ENCODE peak calls at places on chromosomes 6 and 20, in six cellular contexts. Z, B, P, V, O and C are unnamed samples.

GRCh38 chr20:41609476-41609875 is 8.7 kb downstream of the CHD6 start:
- DNase-seq in O (no peak), Z (no peak), V (no peak), P (no peak), B (no peak), C (no peak)

GRCh38 chr20:35311409-35311808 is 19.2 kb upstream of the FAM83C start:
- DNase-seq in B (no peak), Z (peak; percentile 74), O (peak; percentile 77), V (no peak), P (no peak), C (no peak)

GRCh38 chr6:82877213-82878195 is 188.1 kb downstream of the UBE3D start:
- DNase-seq in V (no peak), O (no peak), Z (peak; percentile 34), B (no peak), P (no peak), C (peak; percentile 80)

GRCh38 chr6:157513004-157513603 is 132.1 kb downstream of the ZDHHC14 start:
- DNase-seq in Z (no peak), P (peak; percentile 32), V (no peak), O (peak; percentile 43), B (no peak), C (no peak)

GRCh38 chr6:135002229-135002844 is 52.3 kb downstream of the HBS1L start:
- DNase-seq in B (no peak), O (peak; percentile 40), P (peak; percentile 23), Z (no peak), V (no peak), C (no peak)

GRCh38 chr20:58708246-58708931 is 15.8 kb downstream of the NPEPL1 start:
- DNase-seq in V (peak; percentile 45), B (no peak), Z (no peak), P (no peak), O (no peak), C (no peak)

GRCh38 chr6:119129148-119129967 is 50.9 kb upstream of the FAM184A start:
- DNase-seq in P (peak; percentile 83), B (peak; percentile 53), O (peak; percentile 76), V (no peak), Z (peak; percentile 68), C (peak; percentile 72)

GRCh38 chr6:132236744-132237143 is 164.5 kb downstream of the MOXD1 start:
- DNase-seq in P (no peak), Z (no peak), V (no peak), O (peak; percentile 51), B (no peak), C (no peak)

GRCh38 chr20:19254956-19255355 is 42.5 kb downstream of the SLC24A3 start:
- DNase-seq in B (no peak), P (no peak), O (no peak), V (no peak), Z (peak; percentile 45), C (no peak)

GRCh38 chr20:44422083-44422482 is 53.6 kb upstream of the TTPAL start:
- DNase-seq in Z (peak; percentile 70), B (no peak), O (peak; percentile 48), V (peak; percentile 65), P (no peak), C (no peak)

GRCh38 chr6:31037692-31038091 is 27.4 kb downstream of the MUC22 start:
- DNase-seq in V (no peak), B (peak; percentile 27), Z (peak; percentile 47), O (peak; percentile 76), P (no peak), C (no peak)

GRCh38 chr6:32176476-32177181 is 745 bp upstream of the AGPAT1 start:
- DNase-seq in P (no peak), O (peak; percentile 75), Z (peak; percentile 77), V (no peak), B (no peak), C (no peak)

GRCh38 chr20:36093025-36093803 is 61.3 kb upstream of the EPB41L1 start:
- DNase-seq in O (no peak), P (peak; percentile 72), Z (no peak), V (peak; percentile 77), B (no peak), C (no peak)

GRCh38 chr6:170047813-170048212 is 243.1 kb downstream of the DLL1 start:
- DNase-seq in B (no peak), O (no peak), P (no peak), Z (no peak), V (no peak), C (no peak)

GRCh38 chr6:108174371-108175175 is 8.8 kb downstream of the NR2E1 start:
- DNase-seq in P (peak; percentile 75), B (no peak), Z (no peak), O (peak; percentile 44), V (no peak), C (peak; percentile 5)

GRCh38 chr6:78605909-78606446 is 261.4 kb upstream of the IRAK1BP1 start:
- DNase-seq in V (no peak), Z (no peak), O (peak; percentile 87), P (no peak), B (peak; percentile 34), C (peak; percentile 64)

GRCh38 chr6:130293800-130294199 is 71.0 kb upstream of the SAMD3 start:
- DNase-seq in O (peak; percentile 77), P (peak; percentile 68), Z (no peak), V (no peak), B (peak; percentile 44), C (peak; percentile 46)

GRCh38 chr6:13638626-13639025 is 23.5 kb downstream of the NOL7 start:
- DNase-seq in B (no peak), O (no peak), Z (no peak), P (no peak), V (no peak), C (no peak)

GRCh38 chr6:16238057-16238657 is at the start of gene GMPR:
- DNase-seq in P (peak; percentile 81), V (peak; percentile 84), O (peak; percentile 39), Z (no peak), B (no peak), C (no peak)

GRCh38 chr6:16237242-16237641 is 1.1 kb upstream of the GMPR start:
- DNase-seq in B (no peak), O (no peak), V (no peak), P (no peak), Z (no peak), C (no peak)

GRCh38 chr6:16239798-16240123 is 1.4 kb downstream of the GMPR start:
- DNase-seq in B (no peak), P (no peak), Z (no peak), O (peak; percentile 49), V (no peak), C (no peak)

GRCh38 chr6:16239090-16239797 is 857 bp downstream of the GMPR start:
- DNase-seq in P (peak; percentile 47), V (peak; percentile 64), Z (no peak), O (peak; percentile 44), B (no peak), C (no peak)

GRCh38 chr6:16238658-16239089 is 287 bp downstream of the GMPR start:
- DNase-seq in Z (no peak), O (no peak), B (no peak), V (no peak), P (no peak), C (no peak)
- TF ChIP-seq CTCF in Z (no peak), O (no peak), B (no peak), V (no peak), P (peak; percentile 4), C (no peak)

GRCh38 chr6:152298055-152298647 is 339.0 kb downstream of the SYNE1 start:
- DNase-seq in V (no peak), O (no peak), Z (no peak), B (no peak), P (no peak), C (no peak)
- H3K4me3 ChIP-seq in V (no peak overlapping the region), O (no peak overlapping the region), Z (no peak overlapping the region), B (no peak overlapping the region), P (no peak overlapping the region), C (no peak overlapping the region)

GRCh38 chr6:166770216-166771116 is 143.4 kb upstream of the RPS6KA2 start:
- DNase-seq in P (no peak), B (no peak), O (peak; percentile 10), V (no peak), Z (no peak), C (no peak)
- TF ChIP-seq CTCF in P (peak; percentile 27), B (peak; percentile 35), O (peak; percentile 30), V (no peak), Z (peak; percentile 35), C (peak; percentile 43)

GRCh38 chr6:125794342-125795137 is 3.8 kb downstream of the NCOA7 start:
- DNase-seq in V (no peak), O (peak; percentile 55), P (no peak), B (no peak), Z (peak; percentile 82), C (no peak)
- H3K4me3 ChIP-seq in V (no peak overlapping the region), O (no peak overlapping the region), P (no peak overlapping the region), B (no peak overlapping the region), Z (peak overlapping the region; percentile 26), C (no peak overlapping the region)

GRCh38 chr6:95279641-95280040 is 297.7 kb upstream of the MANEA start:
- DNase-seq in O (no peak), B (no peak), Z (no peak), P (no peak), V (no peak), C (no peak)

GRCh38 chr6:95280690-95281273 is 296.6 kb upstream of the MANEA start:
- DNase-seq in P (peak; percentile 69), O (peak; percentile 36), V (no peak), B (no peak), Z (peak; percentile 37), C (peak; percentile 29)
- TF ChIP-seq CTCF in P (peak; percentile 63), O (peak; percentile 35), V (no peak), B (peak; percentile 34), Z (peak; percentile 75), C (peak; percentile 68)